ENCODE peak calls at places on chromosomes 2 and 18, in six cellular contexts. J is dermis blood vessel endothelial cell; L is CD4-positive, alpha-beta T cell; C is lung microvascular endothelial cell; G is putamen; P is right lobe of liver. B is an unnamed sample.

GRCh38 chr2:223991611-223992010 is 34.3 kb downstream of the MRPL44 start:
- DNase-seq in J (no peak), L (no peak), C (no peak), G (no peak), P (no peak), B (no peak)

GRCh38 chr18:69813559-69813958 is 134.1 kb downstream of the CD226 start:
- DNase-seq in J (no peak), L (no peak), C (no peak), G (no peak), P (no peak), B (no peak)

GRCh38 chr2:12504443-12504842 is 212.3 kb upstream of the TRIB2 start:
- DNase-seq in J (peak; percentile 35), L (no peak), C (peak; percentile 45), G (no peak), P (no peak), B (no peak)

GRCh38 chr2:195486520-195486919 is 170.5 kb upstream of the SLC39A10 start:
- DNase-seq in J (no peak), L (no peak), C (no peak), G (no peak), P (no peak), B (no peak)

GRCh38 chr2:237774811-237775553 is 23.6 kb upstream of the RBM44 start:
- DNase-seq in J (peak; percentile 81), L (peak; percentile 20), C (peak; percentile 68), G (peak; percentile 4), P (peak; percentile 83), B (peak; percentile 49)

GRCh38 chr2:230234845-230235244 is 9.3 kb downstream of the SP140 start:
- DNase-seq in J (no peak), L (no peak), C (no peak), G (no peak), P (no peak), B (no peak)

GRCh38 chr2:176583530-176584101 is 314.4 kb downstream of the MTX2 start:
- DNase-seq in J (peak; percentile 88), L (no peak), C (peak; percentile 94), G (no peak), P (no peak), B (no peak)

GRCh38 chr18:55346961-55347740 is 240.8 kb downstream of the TCF4 start:
- DNase-seq in J (no peak), L (no peak), C (no peak), G (no peak), P (no peak), B (no peak)

GRCh38 chr2:196609806-196610205 is 29.7 kb upstream of the CCDC150 start:
- DNase-seq in J (no peak), L (no peak), C (no peak), G (no peak), P (no peak), B (no peak)

GRCh38 chr2:192544371-192544955 is 349.7 kb upstream of the TMEFF2 start:
- DNase-seq in J (no peak), L (no peak), C (no peak), G (no peak), P (no peak), B (no peak)

GRCh38 chr18:79332601-79333000 is 63.1 kb upstream of the NFATC1 start:
- DNase-seq in J (no peak), L (no peak), C (no peak), G (no peak), P (no peak), B (no peak)

GRCh38 chr2:100504542-100504941 is 34.3 kb downstream of the NMS start:
- DNase-seq in J (no peak), L (no peak), C (no peak), G (no peak), P (no peak), B (no peak)

GRCh38 chr2:237886702-237887481 is 27.5 kb downstream of the RAMP1 start:
- DNase-seq in J (no peak), L (no peak), C (no peak), G (no peak), P (peak; percentile 42), B (peak; percentile 49)

GRCh38 chr2:109247340-109247739 is 118.3 kb downstream of the SH3RF3 start:
- DNase-seq in J (peak; percentile 46), L (no peak), C (peak; percentile 49), G (no peak), P (no peak), B (no peak)

B was measured in pancreas.